ENCODE peak calls at places on chromosomes 7 and 10, in eight cellular contexts. L, F, H, T, Y, W, R and J are unnamed samples.

GRCh38 chr10:80443531-80443974 is 10.6 kb upstream of the TSPAN14 start:
- DNase-seq in L (peak), T (no peak), R (no peak), W (no peak), H (peak), F (peak), Y (peak), J (no peak)

GRCh38 chr7:98394377-98394836 is 6.5 kb downstream of the BAIAP2L1 start:
- DNase-seq in Y (peak), R (no peak), W (no peak), F (peak), H (no peak), L (no peak), T (no peak), J (no peak)

GRCh38 chr7:87518735-87519134 is 43.3 kb upstream of the ABCB4 start:
- DNase-seq in W (no peak), F (no peak), T (no peak), Y (no peak), L (no peak), H (no peak), R (no peak), J (no peak)

GRCh38 chr10:75083972-75084833 is 27.3 kb upstream of the SAMD8 start:
- DNase-seq in L (no peak), Y (no peak), H (no peak), F (no peak), R (no peak), W (no peak), T (no peak), J (no peak)

GRCh38 chr10:34213805-34214197 is 601.3 kb downstream of the PARD3 start:
- DNase-seq in L (no peak), F (no peak), W (no peak), H (no peak), Y (no peak), R (no peak), T (no peak), J (no peak)

GRCh38 chr7:101804087-101804631 is 13.3 kb upstream of the CUX1 start:
- DNase-seq in H (no peak), T (no peak), W (no peak), F (no peak), L (no peak), Y (no peak), R (no peak), J (no peak)

GRCh38 chr10:62278461-62278910 is 9.8 kb upstream of the RTKN2 start:
- DNase-seq in R (no peak), T (no peak), Y (no peak), L (no peak), W (no peak), H (no peak), F (no peak), J (no peak)

GRCh38 chr7:28615091-28615490 is 202.8 kb downstream of the CREB5 start:
- DNase-seq in W (no peak), H (peak), R (no peak), Y (no peak), F (peak), T (no peak), L (no peak), J (no peak)

GRCh38 chr7:22052221-22052639 is 106.5 kb upstream of the CDCA7L start:
- DNase-seq in T (no peak), F (peak), R (no peak), Y (no peak), H (no peak), W (no peak), L (no peak), J (no peak)

GRCh38 chr10:62374862-62375710 is 917 bp downstream of the ZNF365 start:
- DNase-seq in F (peak), R (no peak), T (no peak), H (no peak), Y (no peak), W (no peak), L (peak), J (no peak)

GRCh38 chr10:114593816-114594468 is 64.1 kb downstream of the ABLIM1 start:
- DNase-seq in Y (no peak), W (no peak), L (no peak), R (no peak), H (no peak), F (no peak), T (no peak), J (no peak)

GRCh38 chr10:100761191-100761590 is 15.8 kb downstream of the PAX2 start:
- DNase-seq in H (no peak), L (no peak), W (no peak), T (no peak), Y (no peak), F (no peak), R (no peak), J (no peak)

GRCh38 chr10:21978191-21978862 is 25.2 kb downstream of the DNAJC1 start:
- DNase-seq in T (no peak), W (no peak), L (no peak), R (no peak), F (peak), H (no peak), Y (peak), J (no peak)

GRCh38 chr7:98283127-98283886 is 1.8 kb downstream of the BRI3 start:
- DNase-seq in L (no peak), F (peak), W (peak), R (peak), Y (no peak), T (no peak), H (no peak), J (no peak)

GRCh38 chr7:101093907-101094306 is 8.6 kb downstream of the TRIM56 start:
- DNase-seq in F (no peak), H (no peak), R (no peak), L (no peak), T (no peak), Y (no peak), W (no peak), J (no peak)

GRCh38 chr10:18400911-18401260 is 250.5 kb downstream of the NSUN6 start:
- DNase-seq in T (peak), W (no peak), Y (no peak), R (no peak), L (no peak), H (peak), F (no peak), J (no peak)

GRCh38 chr7:29318853-29319718 is 124.5 kb downstream of the CHN2 start:
- DNase-seq in F (no peak), H (no peak), T (no peak), W (no peak), L (no peak), R (no peak), Y (no peak), J (no peak)

GRCh38 chr7:47782022-47782421 is 166.2 kb downstream of the PKD1L1 start:
- DNase-seq in L (no peak), T (no peak), F (no peak), W (no peak), H (no peak), Y (peak), R (no peak), J (no peak)

GRCh38 chr10:127863231-127863825 is 29.4 kb downstream of the CLRN3 start:
- DNase-seq in F (peak), H (no peak), Y (no peak), L (no peak), T (no peak), R (peak), W (no peak), J (no peak)

GRCh38 chr7:135405969-135406368 is 103.9 kb downstream of the CNOT4 start:
- DNase-seq in R (no peak), W (no peak), F (no peak), H (no peak), L (no peak), Y (no peak), T (no peak), J (no peak)

GRCh38 chr7:27641576-27642230 is 21.0 kb downstream of the HIBADH start:
- DNase-seq in W (no peak), R (no peak), H (peak), Y (peak), L (peak), T (no peak), F (peak), J (no peak)

GRCh38 chr10:42976353-42977031 is 100.4 kb upstream of the RET start:
- DNase-seq in L (no peak), R (no peak), H (no peak), F (no peak), T (no peak), W (peak), Y (no peak), J (no peak)

GRCh38 chr7:79078273-79078672 is 375.2 kb downstream of the MAGI2 start:
- DNase-seq in R (no peak), W (no peak), T (no peak), Y (no peak), L (no peak), H (no peak), F (no peak), J (no peak)

GRCh38 chr7:2460188-2460587 is 16.0 kb downstream of the GRIFIN start:
- DNase-seq in W (no peak), F (no peak), T (peak), L (no peak), Y (no peak), R (no peak), H (no peak), J (no peak)

GRCh38 chr7:155846156-155846555 is 33.9 kb upstream of the SHH start:
- DNase-seq in L (no peak), T (no peak), R (no peak), F (no peak), W (no peak), H (no peak), Y (no peak), J (no peak)